ENCODE peak calls at places on chromosomes 13 and 19, in nine cellular contexts. Z, Y, H, O, G, E, I, F and C are unnamed samples.

GRCh38 chr13:50071399-50071798 is 56.2 kb downstream of the KCNRG start:
- DNase-seq in Z (peak), Y (no peak), H (no peak), O (peak), G (no peak), E (no peak), I (no peak), F (peak), C (no peak)

GRCh38 chr13:41284512-41285288 is 21.3 kb upstream of the MTRF1 start:
- DNase-seq in Z (no peak), Y (no peak), H (peak), O (peak), G (peak), E (no peak), I (peak), F (no peak), C (no peak)

GRCh38 chr19:6528544-6529121 is 2.2 kb upstream of the TNFSF9 start:
- DNase-seq in Z (no peak), Y (peak), H (no peak), O (peak), G (no peak), E (no peak), I (no peak), F (peak), C (no peak)

GRCh38 chr19:406121-406711 is 2.7 kb downstream of the C2CD4C start:
- DNase-seq in Z (no peak), Y (peak), H (no peak), O (no peak), G (no peak), E (no peak), I (no peak), F (no peak), C (peak)

GRCh38 chr13:114107686-114108081 is 24.7 kb downstream of the RASA3 start:
- DNase-seq in Z (peak), Y (peak), H (no peak), O (peak), G (peak), E (peak), I (peak), F (no peak), C (peak)

GRCh38 chr19:16698914-16699313 is 20.7 kb upstream of the NWD1 start:
- DNase-seq in Z (peak), Y (no peak), H (no peak), O (peak), G (no peak), E (no peak), I (peak), F (no peak), C (no peak)

GRCh38 chr19:18291590-18292459 is 10.4 kb upstream of the JUND start:
- DNase-seq in Z (peak), Y (peak), H (no peak), O (peak), G (peak), E (peak), I (peak), F (peak), C (peak)

GRCh38 chr19:17002455-17002854 is 24.2 kb downstream of the CPAMD8 start:
- DNase-seq in Z (no peak), Y (no peak), H (no peak), O (no peak), G (no peak), E (no peak), I (no peak), F (no peak), C (no peak)

GRCh38 chr19:16328824-16329482 is 4.3 kb downstream of the KLF2 start:
- DNase-seq in Z (no peak), Y (no peak), H (no peak), O (peak), G (no peak), E (peak), I (peak), F (no peak), C (no peak)

GRCh38 chr13:113586661-113587479 is 2.3 kb downstream of the TFDP1 start:
- DNase-seq in Z (no peak), Y (no peak), H (no peak), O (no peak), G (no peak), E (no peak), I (no peak), F (no peak), C (no peak)

GRCh38 chr19:31260171-31260933 is 88.9 kb downstream of the TSHZ3 start:
- DNase-seq in Z (no peak), Y (no peak), H (no peak), O (no peak), G (no peak), E (no peak), I (no peak), F (no peak), C (no peak)

GRCh38 chr13:50441141-50441540 is 402.4 kb downstream of the DLEU7 start:
- DNase-seq in Z (no peak), Y (no peak), H (no peak), O (no peak), G (peak), E (no peak), I (no peak), F (no peak), C (no peak)

GRCh38 chr19:39405930-39406655 is 554 bp upstream of the ZFP36 start:
- DNase-seq in Z (no peak), Y (no peak), H (no peak), O (no peak), G (no peak), E (peak), I (no peak), F (no peak), C (no peak)

GRCh38 chr13:77580748-77581147 is 45.2 kb downstream of the SCEL start:
- DNase-seq in Z (no peak), Y (no peak), H (no peak), O (no peak), G (no peak), E (no peak), I (no peak), F (no peak), C (no peak)

GRCh38 chr13:113838711-113839201 is 25.1 kb downstream of the GAS6 start:
- DNase-seq in Z (no peak), Y (peak), H (no peak), O (no peak), G (no peak), E (no peak), I (no peak), F (no peak), C (no peak)

GRCh38 chr19:17797397-17798201 is 2.7 kb downstream of the B3GNT3 start:
- DNase-seq in Z (no peak), Y (peak), H (no peak), O (no peak), G (peak), E (no peak), I (peak), F (no peak), C (no peak)

GRCh38 chr13:40692946-40693345 is 26.5 kb upstream of the FOXO1 start:
- DNase-seq in Z (peak), Y (no peak), H (no peak), O (no peak), G (no peak), E (no peak), I (no peak), F (no peak), C (no peak)

GRCh38 chr19:6412111-6412999 is 12.3 kb downstream of the KHSRP start:
- DNase-seq in Z (peak), Y (peak), H (no peak), O (peak), G (no peak), E (peak), I (peak), F (peak), C (peak)

GRCh38 chr13:27379694-27380596 is 44.5 kb upstream of the GTF3A start:
- DNase-seq in Z (peak), Y (peak), H (no peak), O (peak), G (peak), E (peak), I (peak), F (peak), C (peak)

GRCh38 chr19:19224852-19225494 is 13.2 kb downstream of the NCAN start:
- DNase-seq in Z (peak), Y (peak), H (peak), O (peak), G (peak), E (peak), I (peak), F (peak), C (peak)

GRCh38 chr19:32976223-32976805 is 4.3 kb downstream of the FAAP24 start:
- DNase-seq in Z (peak), Y (peak), H (peak), O (peak), G (peak), E (peak), I (peak), F (peak), C (peak)

GRCh38 chr13:104318121-104318520 is 1251.9 kb upstream of the SLC10A2 start:
- DNase-seq in Z (peak), Y (no peak), H (no peak), O (peak), G (peak), E (no peak), I (peak), F (no peak), C (no peak)

GRCh38 chr19:35153701-35154534 is 617 bp upstream of the FXYD5 start:
- DNase-seq in Z (no peak), Y (no peak), H (no peak), O (peak), G (peak), E (peak), I (peak), F (peak), C (no peak)

GRCh38 chr19:5578094-5578846 is 10.5 kb upstream of the TINCR start:
- DNase-seq in Z (peak), Y (peak), H (no peak), O (peak), G (peak), E (peak), I (peak), F (peak), C (peak)

GRCh38 chr19:7505682-7506384 is 10.1 kb upstream of the ZNF358 start:
- DNase-seq in Z (no peak), Y (peak), H (no peak), O (no peak), G (no peak), E (no peak), I (peak), F (peak), C (no peak)

GRCh38 chr13:50809133-50810090 is 34.1 kb downstream of the DLEU7 start:
- DNase-seq in Z (peak), Y (no peak), H (peak), O (no peak), G (no peak), E (no peak), I (no peak), F (no peak), C (no peak)

GRCh38 chr19:48506138-48506733 is 5.4 kb downstream of the LMTK3 start:
- DNase-seq in Z (peak), Y (no peak), H (peak), O (peak), G (no peak), E (no peak), I (peak), F (peak), C (no peak)

GRCh38 chr13:34816543-34816942 is 125.5 kb upstream of the NBEA start:
- DNase-seq in Z (no peak), Y (no peak), H (peak), O (peak), G (peak), E (no peak), I (peak), F (no peak), C (no peak)

GRCh38 chr19:4707956-4708650 is 15.5 kb downstream of the DPP9 start:
- DNase-seq in Z (no peak), Y (no peak), H (no peak), O (peak), G (peak), E (no peak), I (peak), F (no peak), C (peak)

GRCh38 chr13:44801990-44802389 is 187.3 kb downstream of the NUFIP1 start:
- DNase-seq in Z (no peak), Y (no peak), H (peak), O (peak), G (peak), E (no peak), I (peak), F (no peak), C (no peak)

GRCh38 chr13:24610956-24611355 is 69.3 kb upstream of the ATP12A start:
- DNase-seq in Z (no peak), Y (no peak), H (no peak), O (no peak), G (no peak), E (no peak), I (no peak), F (no peak), C (no peak)

GRCh38 chr19:5218255-5218855 is 122.3 kb downstream of the PTPRS start:
- DNase-seq in Z (no peak), Y (no peak), H (no peak), O (no peak), G (no peak), E (no peak), I (no peak), F (no peak), C (no peak)

GRCh38 chr19:9431475-9431874 is 3.9 kb downstream of the ZNF266 start:
- DNase-seq in Z (peak), Y (no peak), H (no peak), O (peak), G (no peak), E (peak), I (peak), F (peak), C (peak)

GRCh38 chr13:91346848-91347211 is 657 bp upstream of the MIR17HG start:
- DNase-seq in Z (peak), Y (no peak), H (no peak), O (peak), G (no peak), E (peak), I (peak), F (peak), C (peak)

GRCh38 chr13:20684535-20684934 is 19.0 kb upstream of the IL17D start:
- DNase-seq in Z (no peak), Y (no peak), H (no peak), O (no peak), G (no peak), E (no peak), I (no peak), F (no peak), C (no peak)

GRCh38 chr19:42199440-42200115 is 17.9 kb downstream of the DEDD2 start:
- DNase-seq in Z (no peak), Y (no peak), H (no peak), O (no peak), G (no peak), E (peak), I (no peak), F (peak), C (no peak)

GRCh38 chr13:74871671-74872070 is 610.3 kb downstream of the TBC1D4 start:
- DNase-seq in Z (no peak), Y (no peak), H (peak), O (no peak), G (peak), E (no peak), I (no peak), F (no peak), C (no peak)

GRCh38 chr13:30159446-30159839 is 147.9 kb downstream of the KATNAL1 start:
- DNase-seq in Z (peak), Y (peak), H (peak), O (peak), G (peak), E (no peak), I (peak), F (no peak), C (no peak)

GRCh38 chr13:31967155-31967554 is 64.4 kb upstream of the FRY start:
- DNase-seq in Z (no peak), Y (no peak), H (no peak), O (no peak), G (no peak), E (no peak), I (no peak), F (no peak), C (no peak)

GRCh38 chr19:2282862-2283237 is 875 bp upstream of the PEAK3 start:
- DNase-seq in Z (no peak), Y (no peak), H (no peak), O (no peak), G (no peak), E (no peak), I (no peak), F (no peak), C (no peak)

GRCh38 chr19:2283835-2284507 is 2.0 kb upstream of the PEAK3 start:
- DNase-seq in Z (no peak), Y (no peak), H (no peak), O (no peak), G (no peak), E (no peak), I (no peak), F (no peak), C (no peak)

GRCh38 chr19:2280633-2281264 is 1.2 kb downstream of the PEAK3 start:
- DNase-seq in Z (no peak), Y (no peak), H (no peak), O (no peak), G (no peak), E (no peak), I (no peak), F (no peak), C (no peak)

GRCh38 chr19:2278504-2279158 is 3.3 kb downstream of the PEAK3 start:
- DNase-seq in Z (no peak), Y (peak), H (no peak), O (no peak), G (no peak), E (no peak), I (no peak), F (no peak), C (no peak)

DNA sequence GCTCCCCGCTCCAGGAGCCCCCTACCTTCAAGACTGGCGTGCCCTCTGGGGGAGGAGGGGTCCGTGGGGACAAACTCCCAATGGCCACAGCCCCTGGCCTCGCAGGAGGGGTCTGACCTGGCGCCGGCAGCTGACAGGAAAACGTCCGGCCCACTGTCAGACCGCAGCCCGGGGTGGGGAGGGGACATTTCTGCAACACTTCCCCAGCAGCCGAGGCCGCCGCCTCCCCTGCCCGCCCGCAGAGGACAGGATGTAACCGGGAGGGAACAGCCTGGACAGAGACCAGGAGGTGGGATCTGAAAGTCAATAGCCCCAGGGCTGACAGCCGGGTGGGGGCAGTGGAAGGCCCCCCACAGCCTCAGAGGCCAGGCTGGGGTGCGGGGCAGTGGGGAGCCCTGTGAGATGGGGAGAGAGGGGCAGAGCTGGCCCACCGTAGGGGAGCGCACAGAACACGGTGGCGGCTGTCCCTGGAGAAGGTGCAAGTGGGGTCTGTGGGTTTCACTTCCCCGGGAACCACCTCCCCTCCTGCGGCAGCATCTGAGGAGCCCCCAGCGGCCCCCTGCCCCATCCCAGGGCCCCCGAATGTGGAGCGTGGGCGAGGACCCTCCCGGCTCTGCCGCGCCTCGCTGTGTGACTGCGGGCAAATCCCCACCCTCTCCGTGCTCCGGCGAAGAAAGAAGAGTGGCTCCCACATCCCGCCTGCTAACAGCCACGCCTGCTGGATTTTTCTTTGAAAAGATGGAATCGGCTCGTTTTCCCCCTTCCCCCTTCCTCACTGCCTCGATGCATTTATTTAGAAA is at the start of gene PEAK3:
- DNase-seq in Z (peak), Y (peak), H (no peak), O (peak), G (no peak), E (peak), I (peak), F (peak), C (peak)
- H3K4me3 ChIP-seq in Z (peak), Y (peak), H (no peak), O (peak), G (peak), E (peak), I (peak), F (no peak), C (no peak)

GRCh38 chr13:112012705-112013085 is 54.3 kb upstream of the SOX1 start:
- DNase-seq in Z (no peak), Y (no peak), H (no peak), O (no peak), G (no peak), E (no peak), I (no peak), F (no peak), C (no peak)
- H3K4me3 ChIP-seq in Z (no peak), Y (no peak), H (no peak), O (no peak), G (no peak), E (no peak), I (no peak), F (no peak), C (no peak)

GRCh38 chr13:33110713-33111413 is 94.6 kb downstream of the KL start:
- DNase-seq in Z (no peak), Y (no peak), H (no peak), O (no peak), G (peak), E (no peak), I (no peak), F (no peak), C (no peak)
- H3K4me3 ChIP-seq in Z (no peak), Y (no peak), H (no peak), O (no peak), G (no peak), E (no peak), I (no peak), F (no peak), C (no peak)

DNA sequence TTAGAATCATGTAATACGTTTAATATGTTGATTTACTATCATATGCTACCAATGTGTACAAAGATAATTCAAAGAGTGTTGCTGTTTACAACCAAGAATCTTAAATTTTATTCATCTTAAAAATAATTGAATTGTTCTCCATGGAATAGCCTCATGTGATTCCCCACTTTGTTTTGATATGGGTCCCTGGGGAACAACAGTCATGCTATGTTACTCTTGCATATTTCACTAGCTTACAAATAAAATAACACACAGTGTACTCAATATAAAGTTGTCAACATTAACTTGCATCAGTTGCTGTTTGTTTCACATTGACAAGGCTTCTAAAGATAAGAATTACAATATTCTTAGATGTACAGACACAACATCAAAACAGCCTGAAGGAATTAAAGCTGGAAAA is 2.3 kb downstream of the ENOX1 start:
- DNase-seq in Z (no peak), Y (no peak), H (no peak), O (peak), G (no peak), E (no peak), I (peak), F (no peak), C (no peak)
- H3K4me3 ChIP-seq in Z (no peak), Y (no peak), H (no peak), O (no peak), G (no peak), E (no peak), I (no peak), F (no peak), C (no peak)

GRCh38 chr19:46195104-46195503 is 34.4 kb upstream of the IGFL1 start:
- DNase-seq in Z (no peak), Y (no peak), H (no peak), O (no peak), G (no peak), E (no peak), I (no peak), F (no peak), C (no peak)
- H3K4me3 ChIP-seq in Z (no peak), Y (no peak), H (no peak), O (no peak), G (no peak), E (no peak), I (no peak), F (no peak), C (no peak)

GRCh38 chr13:45846681-45847080 is 4.9 kb downstream of the SIAH3 start:
- DNase-seq in Z (no peak), Y (no peak), H (no peak), O (no peak), G (no peak), E (no peak), I (no peak), F (no peak), C (no peak)
- H3K4me3 ChIP-seq in Z (no peak), Y (no peak), H (no peak), O (no peak), G (no peak), E (no peak), I (no peak), F (no peak), C (no peak)

GRCh38 chr19:3692141-3693029 is 7.9 kb downstream of the PIP5K1C start:
- DNase-seq in Z (peak), Y (peak), H (no peak), O (no peak), G (no peak), E (peak), I (no peak), F (peak), C (no peak)
- H3K4me3 ChIP-seq in Z (no peak), Y (no peak), H (no peak), O (no peak), G (no peak), E (no peak), I (no peak), F (no peak), C (no peak)

GRCh38 chr19:55546822-55547614 is 1.7 kb upstream of the SBK3 start:
- DNase-seq in Z (peak), Y (no peak), H (peak), O (peak), G (peak), E (no peak), I (peak), F (no peak), C (peak)
- H3K4me3 ChIP-seq in Z (no peak), Y (no peak), H (no peak), O (no peak), G (no peak), E (no peak), I (peak), F (no peak), C (no peak)